ENCODE peak calls at places on chromosome 18, in nine cellular contexts. One of them, this sample, is unnamed.

GRCh38 chr18:9876867-9877654 is 8.7 kb upstream of the TXNDC2 start:
- DNase-seq in stimulated activated CD4-positive, alpha-beta T cell treated with anti-CD3 and anti-CD28 coated beads, Interleukin-1b, Interleukin-23, amount 100 ng/mL, for 1 hour: no peak
- DNase-seq in AG10803: peak; percentile 83
- DNase-seq in D341Med: peak; percentile 75
- DNase-seq in neuronal stem cell: no peak
- DNase-seq in activated naive CD4-positive, alpha-beta T cell treated with anti-CD3 and anti-CD28 coated beads, Interleukin-2, amount 10 ng/mL, durations not matched to agents 7 days and 5 days: no peak
- DNase-seq in GM12891: no peak
- DNase-seq in fibroblast of pulmonary artery: peak; percentile 99
- DNase-seq in T-cell: no peak
- DNase-seq in this sample: no peak

GRCh38 chr18:52979888-52980287 is 639.9 kb downstream of the DCC start:
- DNase-seq in activated naive CD4-positive, alpha-beta T cell treated with anti-CD3 and anti-CD28 coated beads, Interleukin-2, amount 10 ng/mL, durations not matched to agents 7 days and 5 days: no peak
- DNase-seq in neuronal stem cell: peak; percentile 41
- DNase-seq in stimulated activated CD4-positive, alpha-beta T cell treated with anti-CD3 and anti-CD28 coated beads, Interleukin-1b, Interleukin-23, amount 100 ng/mL, for 1 hour: no peak
- DNase-seq in AG10803: no peak
- DNase-seq in D341Med: no peak
- DNase-seq in fibroblast of pulmonary artery: no peak
- DNase-seq in GM12891: no peak
- DNase-seq in T-cell: no peak
- DNase-seq in this sample: no peak

GRCh38 chr18:75199327-75199726 is 9.6 kb downstream of the PTGR3 start:
- DNase-seq in fibroblast of pulmonary artery: peak; percentile 36
- DNase-seq in neuronal stem cell: no peak
- DNase-seq in stimulated activated CD4-positive, alpha-beta T cell treated with anti-CD3 and anti-CD28 coated beads, Interleukin-1b, Interleukin-23, amount 100 ng/mL, for 1 hour: no peak
- DNase-seq in activated naive CD4-positive, alpha-beta T cell treated with anti-CD3 and anti-CD28 coated beads, Interleukin-2, amount 10 ng/mL, durations not matched to agents 7 days and 5 days: no peak
- DNase-seq in D341Med: no peak
- DNase-seq in GM12891: no peak
- DNase-seq in AG10803: no peak
- DNase-seq in T-cell: no peak
- DNase-seq in this sample: no peak

GRCh38 chr18:23523429-23524212 is 20.3 kb downstream of the RMC1 start:
- DNase-seq in activated naive CD4-positive, alpha-beta T cell treated with anti-CD3 and anti-CD28 coated beads, Interleukin-2, amount 10 ng/mL, durations not matched to agents 7 days and 5 days: no peak
- DNase-seq in D341Med: no peak
- DNase-seq in stimulated activated CD4-positive, alpha-beta T cell treated with anti-CD3 and anti-CD28 coated beads, Interleukin-1b, Interleukin-23, amount 100 ng/mL, for 1 hour: no peak
- DNase-seq in T-cell: no peak
- DNase-seq in neuronal stem cell: no peak
- DNase-seq in AG10803: peak; percentile 76
- DNase-seq in fibroblast of pulmonary artery: no peak
- DNase-seq in GM12891: no peak
- DNase-seq in this sample: no peak

GRCh38 chr18:76522104-76522503 is 27.1 kb upstream of the ZNF516 start:
- DNase-seq in neuronal stem cell: no peak
- DNase-seq in D341Med: no peak
- DNase-seq in stimulated activated CD4-positive, alpha-beta T cell treated with anti-CD3 and anti-CD28 coated beads, Interleukin-1b, Interleukin-23, amount 100 ng/mL, for 1 hour: no peak
- DNase-seq in fibroblast of pulmonary artery: peak; percentile 7
- DNase-seq in AG10803: no peak
- DNase-seq in T-cell: no peak
- DNase-seq in GM12891: no peak
- DNase-seq in activated naive CD4-positive, alpha-beta T cell treated with anti-CD3 and anti-CD28 coated beads, Interleukin-2, amount 10 ng/mL, durations not matched to agents 7 days and 5 days: no peak
- DNase-seq in this sample: no peak

GRCh38 chr18:26370037-26370436 is 143.8 kb downstream of the TAF4B start:
- DNase-seq in neuronal stem cell: no peak
- DNase-seq in GM12891: no peak
- DNase-seq in fibroblast of pulmonary artery: no peak
- DNase-seq in AG10803: no peak
- DNase-seq in stimulated activated CD4-positive, alpha-beta T cell treated with anti-CD3 and anti-CD28 coated beads, Interleukin-1b, Interleukin-23, amount 100 ng/mL, for 1 hour: no peak
- DNase-seq in D341Med: no peak
- DNase-seq in T-cell: no peak
- DNase-seq in activated naive CD4-positive, alpha-beta T cell treated with anti-CD3 and anti-CD28 coated beads, Interleukin-2, amount 10 ng/mL, durations not matched to agents 7 days and 5 days: no peak
- DNase-seq in this sample: no peak

GRCh38 chr18:2981212-2981728 is 31.7 kb downstream of the LPIN2 start:
- DNase-seq in fibroblast of pulmonary artery: peak; percentile 83
- DNase-seq in neuronal stem cell: no peak
- DNase-seq in activated naive CD4-positive, alpha-beta T cell treated with anti-CD3 and anti-CD28 coated beads, Interleukin-2, amount 10 ng/mL, durations not matched to agents 7 days and 5 days: no peak
- DNase-seq in AG10803: peak; percentile 82
- DNase-seq in GM12891: no peak
- DNase-seq in stimulated activated CD4-positive, alpha-beta T cell treated with anti-CD3 and anti-CD28 coated beads, Interleukin-1b, Interleukin-23, amount 100 ng/mL, for 1 hour: no peak
- DNase-seq in D341Med: no peak
- DNase-seq in T-cell: no peak
- DNase-seq in this sample: no peak

GRCh38 chr18:50096766-50097435 is 98.0 kb downstream of the MYO5B start:
- DNase-seq in activated naive CD4-positive, alpha-beta T cell treated with anti-CD3 and anti-CD28 coated beads, Interleukin-2, amount 10 ng/mL, durations not matched to agents 7 days and 5 days: no peak
- DNase-seq in GM12891: no peak
- DNase-seq in T-cell: no peak
- DNase-seq in neuronal stem cell: no peak
- DNase-seq in D341Med: no peak
- DNase-seq in fibroblast of pulmonary artery: no peak
- DNase-seq in AG10803: no peak
- DNase-seq in stimulated activated CD4-positive, alpha-beta T cell treated with anti-CD3 and anti-CD28 coated beads, Interleukin-1b, Interleukin-23, amount 100 ng/mL, for 1 hour: no peak
- DNase-seq in this sample: no peak

GRCh38 chr18:69697069-69697468 is 250.6 kb downstream of the CD226 start:
- DNase-seq in T-cell: no peak
- DNase-seq in neuronal stem cell: no peak
- DNase-seq in activated naive CD4-positive, alpha-beta T cell treated with anti-CD3 and anti-CD28 coated beads, Interleukin-2, amount 10 ng/mL, durations not matched to agents 7 days and 5 days: no peak
- DNase-seq in stimulated activated CD4-positive, alpha-beta T cell treated with anti-CD3 and anti-CD28 coated beads, Interleukin-1b, Interleukin-23, amount 100 ng/mL, for 1 hour: no peak
- DNase-seq in fibroblast of pulmonary artery: no peak
- DNase-seq in GM12891: no peak
- DNase-seq in D341Med: no peak
- DNase-seq in AG10803: no peak
- DNase-seq in this sample: no peak

GRCh38 chr18:73752965-73753364 is 394.7 kb downstream of the FBXO15 start:
- DNase-seq in fibroblast of pulmonary artery: peak; percentile 34
- DNase-seq in activated naive CD4-positive, alpha-beta T cell treated with anti-CD3 and anti-CD28 coated beads, Interleukin-2, amount 10 ng/mL, durations not matched to agents 7 days and 5 days: no peak
- DNase-seq in T-cell: no peak
- DNase-seq in AG10803: no peak
- DNase-seq in neuronal stem cell: no peak
- DNase-seq in D341Med: no peak
- DNase-seq in stimulated activated CD4-positive, alpha-beta T cell treated with anti-CD3 and anti-CD28 coated beads, Interleukin-1b, Interleukin-23, amount 100 ng/mL, for 1 hour: no peak
- DNase-seq in GM12891: no peak
- DNase-seq in this sample: no peak

GRCh38 chr18:980586-980985 is 75.9 kb downstream of the ADCYAP1 start:
- DNase-seq in neuronal stem cell: no peak
- DNase-seq in stimulated activated CD4-positive, alpha-beta T cell treated with anti-CD3 and anti-CD28 coated beads, Interleukin-1b, Interleukin-23, amount 100 ng/mL, for 1 hour: no peak
- DNase-seq in T-cell: no peak
- DNase-seq in fibroblast of pulmonary artery: no peak
- DNase-seq in D341Med: no peak
- DNase-seq in AG10803: no peak
- DNase-seq in activated naive CD4-positive, alpha-beta T cell treated with anti-CD3 and anti-CD28 coated beads, Interleukin-2, amount 10 ng/mL, durations not matched to agents 7 days and 5 days: no peak
- DNase-seq in GM12891: no peak
- DNase-seq in this sample: no peak

GRCh38 chr18:21300035-21300434 is 58.0 kb downstream of the GREB1L start:
- DNase-seq in fibroblast of pulmonary artery: no peak
- DNase-seq in stimulated activated CD4-positive, alpha-beta T cell treated with anti-CD3 and anti-CD28 coated beads, Interleukin-1b, Interleukin-23, amount 100 ng/mL, for 1 hour: no peak
- DNase-seq in neuronal stem cell: no peak
- DNase-seq in D341Med: no peak
- DNase-seq in AG10803: no peak
- DNase-seq in GM12891: no peak
- DNase-seq in T-cell: no peak
- DNase-seq in activated naive CD4-positive, alpha-beta T cell treated with anti-CD3 and anti-CD28 coated beads, Interleukin-2, amount 10 ng/mL, durations not matched to agents 7 days and 5 days: no peak
- DNase-seq in this sample: no peak

GRCh38 chr18:34330308-34330707 is 105.6 kb upstream of the NOL4 start:
- DNase-seq in fibroblast of pulmonary artery: no peak
- DNase-seq in neuronal stem cell: no peak
- DNase-seq in GM12891: no peak
- DNase-seq in D341Med: peak; percentile 69
- DNase-seq in activated naive CD4-positive, alpha-beta T cell treated with anti-CD3 and anti-CD28 coated beads, Interleukin-2, amount 10 ng/mL, durations not matched to agents 7 days and 5 days: no peak
- DNase-seq in T-cell: no peak
- DNase-seq in AG10803: no peak
- DNase-seq in stimulated activated CD4-positive, alpha-beta T cell treated with anti-CD3 and anti-CD28 coated beads, Interleukin-1b, Interleukin-23, amount 100 ng/mL, for 1 hour: no peak
- DNase-seq in this sample: no peak

GRCh38 chr18:5197032-5197434 is at the start of gene AKAIN1:
- DNase-seq in AG10803: peak; percentile 27
- DNase-seq in GM12891: peak; percentile 30
- DNase-seq in fibroblast of pulmonary artery: peak; percentile 36
- DNase-seq in activated naive CD4-positive, alpha-beta T cell treated with anti-CD3 and anti-CD28 coated beads, Interleukin-2, amount 10 ng/mL, durations not matched to agents 7 days and 5 days: peak; percentile 37
- DNase-seq in T-cell: no peak
- DNase-seq in neuronal stem cell: peak; percentile 80
- DNase-seq in D341Med: peak; percentile 67
- DNase-seq in stimulated activated CD4-positive, alpha-beta T cell treated with anti-CD3 and anti-CD28 coated beads, Interleukin-1b, Interleukin-23, amount 100 ng/mL, for 1 hour: no peak
- DNase-seq in this sample: no peak

GRCh38 chr18:58385472-58385871 is 243.4 kb downstream of the ALPK2 start:
- DNase-seq in fibroblast of pulmonary artery: no peak
- DNase-seq in AG10803: no peak
- DNase-seq in D341Med: no peak
- DNase-seq in GM12891: no peak
- DNase-seq in neuronal stem cell: no peak
- DNase-seq in activated naive CD4-positive, alpha-beta T cell treated with anti-CD3 and anti-CD28 coated beads, Interleukin-2, amount 10 ng/mL, durations not matched to agents 7 days and 5 days: no peak
- DNase-seq in stimulated activated CD4-positive, alpha-beta T cell treated with anti-CD3 and anti-CD28 coated beads, Interleukin-1b, Interleukin-23, amount 100 ng/mL, for 1 hour: no peak
- DNase-seq in T-cell: no peak
- DNase-seq in this sample: no peak

GRCh38 chr18:79782566-79783308 is 15.0 kb upstream of the KCNG2 start:
- DNase-seq in T-cell: no peak
- DNase-seq in neuronal stem cell: no peak
- DNase-seq in fibroblast of pulmonary artery: no peak
- DNase-seq in AG10803: no peak
- DNase-seq in D341Med: peak; percentile 73
- DNase-seq in stimulated activated CD4-positive, alpha-beta T cell treated with anti-CD3 and anti-CD28 coated beads, Interleukin-1b, Interleukin-23, amount 100 ng/mL, for 1 hour: no peak
- DNase-seq in activated naive CD4-positive, alpha-beta T cell treated with anti-CD3 and anti-CD28 coated beads, Interleukin-2, amount 10 ng/mL, durations not matched to agents 7 days and 5 days: no peak
- DNase-seq in GM12891: no peak
- DNase-seq in this sample: no peak

GRCh38 chr18:36525913-36526312 is 228.4 kb downstream of the FHOD3 start:
- DNase-seq in fibroblast of pulmonary artery: no peak
- DNase-seq in T-cell: no peak
- DNase-seq in D341Med: no peak
- DNase-seq in AG10803: no peak
- DNase-seq in activated naive CD4-positive, alpha-beta T cell treated with anti-CD3 and anti-CD28 coated beads, Interleukin-2, amount 10 ng/mL, durations not matched to agents 7 days and 5 days: no peak
- DNase-seq in stimulated activated CD4-positive, alpha-beta T cell treated with anti-CD3 and anti-CD28 coated beads, Interleukin-1b, Interleukin-23, amount 100 ng/mL, for 1 hour: no peak
- DNase-seq in neuronal stem cell: no peak
- DNase-seq in GM12891: no peak
- DNase-seq in this sample: no peak

GRCh38 chr18:56226025-56226424 is 412.4 kb downstream of the TXNL1 start:
- DNase-seq in neuronal stem cell: no peak
- DNase-seq in stimulated activated CD4-positive, alpha-beta T cell treated with anti-CD3 and anti-CD28 coated beads, Interleukin-1b, Interleukin-23, amount 100 ng/mL, for 1 hour: no peak
- DNase-seq in AG10803: no peak
- DNase-seq in T-cell: no peak
- DNase-seq in D341Med: no peak
- DNase-seq in activated naive CD4-positive, alpha-beta T cell treated with anti-CD3 and anti-CD28 coated beads, Interleukin-2, amount 10 ng/mL, durations not matched to agents 7 days and 5 days: no peak
- DNase-seq in GM12891: no peak
- DNase-seq in fibroblast of pulmonary artery: no peak
- DNase-seq in this sample: no peak

GRCh38 chr18:2948038-2948437 is 64.9 kb downstream of the LPIN2 start:
- DNase-seq in activated naive CD4-positive, alpha-beta T cell treated with anti-CD3 and anti-CD28 coated beads, Interleukin-2, amount 10 ng/mL, durations not matched to agents 7 days and 5 days: no peak
- DNase-seq in D341Med: peak; percentile 62
- DNase-seq in fibroblast of pulmonary artery: peak; percentile 81
- DNase-seq in GM12891: no peak
- DNase-seq in AG10803: peak; percentile 53
- DNase-seq in neuronal stem cell: no peak
- DNase-seq in T-cell: no peak
- DNase-seq in stimulated activated CD4-positive, alpha-beta T cell treated with anti-CD3 and anti-CD28 coated beads, Interleukin-1b, Interleukin-23, amount 100 ng/mL, for 1 hour: no peak
- DNase-seq in this sample: no peak

This sample was measured in right lobe of liver.